ENCODE peak calls at places on chromosomes 6 and 20, in ten cellular contexts. P is nephron progenitor cell; X is NCI-H748 treated with DMSO at 0.1 percent for 48 hours; Y is CD8-positive, alpha-beta memory T cell; H is ecto neural progenitor cell; O is effector CD8-positive, alpha-beta T cell; V is WERI-Rb-1; G is EL; C is GM06990; T is neural progenitor cell. D is an unnamed sample.

GRCh38 chr6:14121936-14122344 is 4.4 kb downstream of the CD83 start:
- DNase-seq in P (no peak), X (no peak), Y (no peak), H (no peak), O (no peak), V (no peak), G (no peak), C (peak; percentile 73), T (no peak), D (no peak)

GRCh38 chr6:89410231-89411018 is 1.6 kb downstream of the RRAGD start:
- DNase-seq in P (no peak), X (no peak), Y (no peak), H (no peak), O (no peak), V (no peak), G (no peak), C (no peak), T (peak; percentile 62), D (no peak)

GRCh38 chr6:14476793-14477531 is 359.4 kb downstream of the CD83 start:
- DNase-seq in P (peak; percentile 14), X (no peak), Y (no peak), H (no peak), O (no peak), V (no peak), G (peak; percentile 87), C (no peak), T (no peak), D (peak; percentile 70)

GRCh38 chr6:159092631-159093030 is 47.8 kb upstream of the TAGAP start:
- DNase-seq in P (no peak), X (no peak), Y (no peak), H (no peak), O (no peak), V (no peak), G (no peak), C (no peak), T (no peak), D (no peak)

GRCh38 chr20:54088430-54088829 is 18.0 kb upstream of the BCAS1 start:
- DNase-seq in P (no peak), X (no peak), Y (no peak), H (no peak), O (no peak), V (no peak), G (peak; percentile 7), C (no peak), T (no peak), D (no peak)

GRCh38 chr20:43323592-43323991 is 133.9 kb upstream of the PTPRT start:
- DNase-seq in P (no peak), X (no peak), Y (no peak), H (no peak), O (no peak), V (no peak), G (no peak), C (no peak), T (peak; percentile 19), D (no peak)

GRCh38 chr20:34083137-34083536 is 28.9 kb downstream of the EIF2S2 start:
- DNase-seq in P (no peak), X (no peak), Y (no peak), H (no peak), O (no peak), V (no peak), G (peak; percentile 60), C (no peak), T (no peak), D (peak; percentile 46)

GRCh38 chr20:49790077-49790798 is 22.4 kb upstream of the SLC9A8 start:
- DNase-seq in P (no peak), X (no peak), Y (no peak), H (no peak), O (no peak), V (no peak), G (peak; percentile 90), C (no peak), T (no peak), D (peak; percentile 91)

GRCh38 chr20:51462566-51463276 is 79.8 kb downstream of the NFATC2 start:
- DNase-seq in P (no peak), X (no peak), Y (no peak), H (no peak), O (no peak), V (no peak), G (peak; percentile 29), C (no peak), T (no peak), D (no peak)

GRCh38 chr20:17202668-17203067 is 24.2 kb upstream of the PCSK2 start:
- DNase-seq in P (peak; percentile 27), X (no peak), Y (no peak), H (peak; percentile 60), O (no peak), V (no peak), G (no peak), C (no peak), T (peak; percentile 78), D (no peak)

GRCh38 chr20:34538671-34539123 is 19.8 kb upstream of the MAP1LC3A start:
- DNase-seq in P (peak; percentile 59), X (no peak), Y (peak; percentile 38), H (no peak), O (peak; percentile 18), V (peak; percentile 84), G (peak; percentile 49), C (no peak), T (peak; percentile 62), D (peak; percentile 63)

GRCh38 chr20:675453-676314 is at the start of gene SCRT2:
- DNase-seq in P (peak; percentile 97), X (peak; percentile 54), Y (peak; percentile 37), H (peak; percentile 94), O (peak; percentile 39), V (peak; percentile 47), G (peak; percentile 63), C (peak; percentile 25), T (peak; percentile 95), D (peak; percentile 61)

GRCh38 chr20:57712851-57713504 is 3.2 kb upstream of the PMEPA1 start:
- DNase-seq in P (no peak), X (no peak), Y (no peak), H (no peak), O (no peak), V (no peak), G (no peak), C (no peak), T (no peak), D (no peak)

GRCh38 chr6:85115876-85116275 is 334.0 kb upstream of the NT5E start:
- DNase-seq in P (no peak), X (no peak), Y (no peak), H (no peak), O (no peak), V (no peak), G (no peak), C (no peak), T (no peak), D (no peak)

GRCh38 chr6:71197770-71198169 is 90.8 kb upstream of the OGFRL1 start:
- DNase-seq in P (no peak), X (no peak), Y (no peak), H (no peak), O (no peak), V (no peak), G (peak; percentile 56), C (no peak), T (no peak), D (peak; percentile 53)

GRCh38 chr6:128491643-128492206 is 28.7 kb downstream of the PTPRK start:
- DNase-seq in P (no peak), X (peak; percentile 15), Y (no peak), H (no peak), O (no peak), V (no peak), G (no peak), C (no peak), T (peak; percentile 26), D (no peak)

GRCh38 chr6:32189742-32190053 is 304 bp downstream of the PBX2 start:
- DNase-seq in P (no peak), X (no peak), Y (no peak), H (no peak), O (no peak), V (no peak), G (no peak), C (no peak), T (peak; percentile 38), D (no peak)

GRCh38 chr6:138011413-138011812 is 95.8 kb downstream of the PERP start:
- DNase-seq in P (no peak), X (no peak), Y (no peak), H (no peak), O (no peak), V (no peak), G (no peak), C (no peak), T (no peak), D (no peak)

GRCh38 chr6:110491644-110492317 is 15.4 kb upstream of the SLC22A16 start:
- DNase-seq in P (no peak), X (no peak), Y (no peak), H (no peak), O (no peak), V (no peak), G (no peak), C (no peak), T (no peak), D (peak; percentile 40)

GRCh38 chr20:47352332-47353223 is 3.9 kb downstream of the ZMYND8 start:
- DNase-seq in P (no peak), X (peak; percentile 29), Y (no peak), H (no peak), O (no peak), V (no peak), G (no peak), C (peak; percentile 40), T (peak; percentile 69), D (no peak)

GRCh38 chr20:42204261-42204660 is 586.1 kb upstream of the CHD6 start:
- DNase-seq in P (peak; percentile 13), X (peak; percentile 6), Y (no peak), H (no peak), O (no peak), V (peak; percentile 52), G (no peak), C (no peak), T (peak; percentile 34), D (no peak)

GRCh38 chr6:106907754-106908153 is 66.8 kb downstream of the CD24 start:
- DNase-seq in P (no peak), X (no peak), Y (no peak), H (no peak), O (no peak), V (no peak), G (no peak), C (no peak), T (no peak), D (no peak)

GRCh38 chr20:41750137-41750536 is 132.0 kb upstream of the CHD6 start:
- DNase-seq in P (no peak), X (no peak), Y (no peak), H (no peak), O (no peak), V (no peak), G (no peak), C (no peak), T (no peak), D (no peak)

GRCh38 chr6:73309784-73310502 is 44.1 kb downstream of the DPPA5 start:
- DNase-seq in P (peak; percentile 63), X (peak; percentile 59), Y (peak; percentile 35), H (peak; percentile 79), O (no peak), V (peak; percentile 58), G (peak; percentile 76), C (peak; percentile 80), T (peak; percentile 74), D (peak; percentile 80)

GRCh38 chr20:17712708-17713107 is 12.9 kb downstream of the BANF2 start:
- DNase-seq in P (no peak), X (no peak), Y (no peak), H (no peak), O (no peak), V (no peak), G (no peak), C (no peak), T (no peak), D (no peak)

GRCh38 chr20:24802286-24802820 is 146.7 kb upstream of the CST7 start:
- DNase-seq in P (no peak), X (no peak), Y (no peak), H (no peak), O (no peak), V (no peak), G (no peak), C (no peak), T (no peak), D (no peak)

GRCh38 chr6:6486595-6486994 is 101.9 kb upstream of the LY86 start:
- DNase-seq in P (no peak), X (no peak), Y (no peak), H (no peak), O (no peak), V (no peak), G (no peak), C (no peak), T (no peak), D (no peak)

GRCh38 chr20:64130271-64130670 is 22.9 kb upstream of the NPBWR2 start:
- DNase-seq in P (peak; percentile 1), X (no peak), Y (no peak), H (no peak), O (no peak), V (no peak), G (no peak), C (no peak), T (no peak), D (no peak)

D was measured in ELR.